ENCODE peak calls at places on chromosomes 6 and 20, in seven cellular contexts. O is GM03348; Q is sciatic nerve; Y is germinal center; T is activated naive CD8-positive, alpha-beta T cell treated with anti-CD3 and anti-CD28 coated beads for 36 hours; X is skeletal muscle cell; L is hypothalamus. G is an unnamed sample.

GRCh38 chr20:17613328-17614175 is 43.7 kb downstream of the DSTN start:
- DNase-seq in O (peak; percentile 16), Q (peak; percentile 66), Y (no peak), T (no peak), X (no peak), L (no peak), G (no peak)

GRCh38 chr6:85129881-85130280 is 320.0 kb upstream of the NT5E start:
- DNase-seq in O (no peak), Q (no peak), Y (no peak), T (no peak), X (no peak), L (no peak), G (no peak)

GRCh38 chr20:62581806-62582205 is 60.5 kb upstream of the SLCO4A1 start:
- DNase-seq in O (no peak), Q (no peak), Y (no peak), T (no peak), X (no peak), L (no peak), G (no peak)

GRCh38 chr6:34339971-34340370 is 52.5 kb downstream of the NUDT3 start:
- DNase-seq in O (no peak), Q (no peak), Y (no peak), T (no peak), X (no peak), L (no peak), G (no peak)

GRCh38 chr6:168198302-168199180 is 119.5 kb upstream of the FRMD1 start:
- DNase-seq in O (no peak), Q (peak; percentile 48), Y (no peak), T (no peak), X (no peak), L (no peak), G (no peak)

GRCh38 chr6:82783587-82784253 is 281.9 kb downstream of the UBE3D start:
- DNase-seq in O (no peak), Q (no peak), Y (no peak), T (no peak), X (no peak), L (no peak), G (no peak)

GRCh38 chr6:168139121-168139520 is 60.1 kb upstream of the FRMD1 start:
- DNase-seq in O (no peak), Q (no peak), Y (no peak), T (no peak), X (no peak), L (no peak), G (no peak)

GRCh38 chr6:36674942-36675341 is 3.6 kb upstream of the CDKN1A start:
- DNase-seq in O (no peak), Q (no peak), Y (no peak), T (no peak), X (no peak), L (no peak), G (no peak)

GRCh38 chr20:59268827-59269226 is 31.6 kb upstream of the EDN3 start:
- DNase-seq in O (no peak), Q (no peak), Y (no peak), T (no peak), X (no peak), L (no peak), G (no peak)

GRCh38 chr6:150323205-150323604 is 45.6 kb upstream of the IYD start:
- DNase-seq in O (no peak), Q (no peak), Y (no peak), T (no peak), X (no peak), L (no peak), G (no peak)

GRCh38 chr6:23656826-23657225 is 469.2 kb upstream of the NRSN1 start:
- DNase-seq in O (no peak), Q (no peak), Y (no peak), T (no peak), X (no peak), L (no peak), G (no peak)

GRCh38 chr20:17227669-17228623 is 1.1 kb downstream of the PCSK2 start:
- DNase-seq in O (no peak), Q (no peak), Y (no peak), T (no peak), X (no peak), L (no peak), G (no peak)

GRCh38 chr6:144615870-144616269 is 330.7 kb downstream of the UTRN start:
- DNase-seq in O (no peak), Q (no peak), Y (no peak), T (no peak), X (no peak), L (no peak), G (no peak)

GRCh38 chr6:91299544-91300491 is 712.9 kb upstream of the MAP3K7 start:
- DNase-seq in O (no peak), Q (no peak), Y (no peak), T (no peak), X (peak; percentile 64), L (no peak), G (no peak)

GRCh38 chr6:112234596-112234995 is 19.8 kb downstream of the LAMA4 start:
- DNase-seq in O (no peak), Q (no peak), Y (no peak), T (no peak), X (no peak), L (no peak), G (no peak)

GRCh38 chr6:134182528-134182927 is 130.1 kb upstream of the SLC2A12 start:
- DNase-seq in O (no peak), Q (no peak), Y (no peak), T (no peak), X (no peak), L (no peak), G (no peak)

GRCh38 chr6:150813319-150813992 is 52.0 kb upstream of the MTHFD1L start:
- DNase-seq in O (peak; percentile 21), Q (no peak), Y (peak; percentile 9), T (peak; percentile 39), X (no peak), L (no peak), G (no peak)

GRCh38 chr20:11403711-11404110 is 514.0 kb upstream of the BTBD3 start:
- DNase-seq in O (peak; percentile 14), Q (no peak), Y (no peak), T (no peak), X (no peak), L (no peak), G (peak; percentile 61)

GRCh38 chr6:118318648-118319047 is 229.4 kb upstream of the PLN start:
- DNase-seq in O (no peak), Q (no peak), Y (no peak), T (no peak), X (no peak), L (no peak), G (no peak)

GRCh38 chr20:4303136-4303535 is 287.8 kb upstream of the RNF24 start:
- DNase-seq in O (no peak), Q (no peak), Y (no peak), T (no peak), X (no peak), L (no peak), G (no peak)

GRCh38 chr6:139355777-139356445 is 18.5 kb downstream of the CITED2 start:
- DNase-seq in O (no peak), Q (no peak), Y (no peak), T (no peak), X (no peak), L (no peak), G (no peak)

GRCh38 chr6:110822248-110822647 is 7.0 kb upstream of the CDK19 start:
- DNase-seq in O (peak; percentile 43), Q (no peak), Y (no peak), T (no peak), X (no peak), L (no peak), G (peak; percentile 71)

GRCh38 chr20:59827138-59828056 is 106.0 kb downstream of the SYCP2 start:
- DNase-seq in O (peak; percentile 5), Q (no peak), Y (no peak), T (no peak), X (no peak), L (no peak), G (no peak)

GRCh38 chr20:32583581-32584045 is 1.5 kb downstream of the NOL4L start:
- DNase-seq in O (peak; percentile 35), Q (no peak), Y (no peak), T (no peak), X (no peak), L (no peak), G (no peak)

GRCh38 chr6:68575765-68576439 is 59.2 kb upstream of the ADGRB3 start:
- DNase-seq in O (no peak), Q (no peak), Y (no peak), T (no peak), X (no peak), L (peak; percentile 30), G (no peak)

GRCh38 chr6:32114853-32115252 is 5.7 kb upstream of the TNXB start:
- DNase-seq in O (peak; percentile 82), Q (no peak), Y (no peak), T (no peak), X (no peak), L (no peak), G (peak; percentile 80)

GRCh38 chr20:16575390-16576140 is 2.3 kb upstream of the KIF16B start:
- DNase-seq in O (no peak), Q (no peak), Y (peak; percentile 15), T (no peak), X (no peak), L (no peak), G (no peak)

GRCh38 chr6:108686896-108687295 is 126.2 kb downstream of the FOXO3 start:
- DNase-seq in O (no peak), Q (no peak), Y (no peak), T (no peak), X (no peak), L (no peak), G (no peak)

GRCh38 chr6:112029045-112029822 is 24.7 kb upstream of the CCN6 start:
- DNase-seq in O (peak; percentile 37), Q (peak; percentile 72), Y (peak; percentile 52), T (peak; percentile 60), X (no peak), L (no peak), G (no peak)

GRCh38 chr20:63624486-63624885 is 2.4 kb downstream of the GMEB2 start:
- DNase-seq in O (no peak), Q (no peak), Y (no peak), T (no peak), X (peak; percentile 31), L (no peak), G (no peak)